ENCODE peak calls at places on chromosome 5, in five cellular contexts. W is activated T-cell treated with anti-CD3 and anti-CD28 coated beads, Interleukin-2, amount 50 U/mL, for 72 hours; L is ELR; Q is hepatic stellate cell; S is stimulated activated CD8-positive, alpha-beta memory T cell treated with anti-CD3 and anti-CD28 coated beads, Interleukin-15, amount 100 ng/mL, for 24 hours. G is an unnamed sample.
A peak's percentile ranks its signal among the peaks of the same experiment; 100 is the strongest.

GRCh38 chr5:14457475-14457874 is 124.1 kb upstream of the OTULINL start:
- DNase-seq in W (no peak), L (no peak), S (no peak), Q (no peak), G (no peak)

GRCh38 chr5:158695595-158696330 is 404.0 kb downstream of the EBF1 start:
- DNase-seq in L (peak; percentile 61), W (peak; percentile 58), S (peak; percentile 50), Q (peak; percentile 70), G (peak; percentile 77)

GRCh38 chr5:170524576-170524975 is 20.8 kb downstream of the KCNIP1 start:
- DNase-seq in Q (no peak), L (no peak), S (no peak), W (no peak), G (no peak)

GRCh38 chr5:171630047-171630669 is 155.5 kb upstream of the SMIM23 start:
- DNase-seq in L (peak; percentile 82), W (peak; percentile 4), S (no peak), Q (peak; percentile 41), G (peak; percentile 64)

GRCh38 chr5:142426676-142427364 is 102.0 kb upstream of the SPRY4 start:
- DNase-seq in Q (no peak), S (no peak), W (no peak), L (no peak), G (no peak)

GRCh38 chr5:380701-381309 is 59.3 kb downstream of the AHRR start:
- DNase-seq in L (no peak), W (no peak), S (no peak), Q (no peak), G (peak; percentile 48)

GRCh38 chr5:58452566-58453258 is 7.2 kb downstream of the PLK2 start:
- DNase-seq in S (no peak), W (no peak), L (no peak), Q (no peak), G (no peak)

GRCh38 chr5:68465934-68466551 is 250.5 kb downstream of the PIK3R1 start:
- DNase-seq in S (no peak), L (no peak), Q (no peak), W (no peak), G (no peak)